ENCODE peak calls at places on chromosomes 16 and 17, in four cellular contexts. One of them, this sample, is unnamed.

GRCh38 chr17:68499587-68499986 is 12.6 kb upstream of the PRKAR1A start:
- DNase-seq in breast epithelium: no peak
- DNase-seq in heart left ventricle: no peak
- DNase-seq in ovary: no peak
- DNase-seq in this sample: no peak

GRCh38 chr17:40095944-40096791 is 4.2 kb downstream of the NR1D1 start:
- DNase-seq in breast epithelium: no peak
- DNase-seq in heart left ventricle: peak
- DNase-seq in ovary: no peak
- DNase-seq in this sample: peak

GRCh38 chr17:43142153-43142552 is 17.0 kb upstream of the BRCA1 start:
- DNase-seq in breast epithelium: no peak
- DNase-seq in heart left ventricle: no peak
- DNase-seq in ovary: no peak
- DNase-seq in this sample: no peak

GRCh38 chr16:8199390-8199789 is 390.9 kb downstream of the TMEM114 start:
- DNase-seq in breast epithelium: no peak
- DNase-seq in heart left ventricle: no peak
- DNase-seq in ovary: no peak
- DNase-seq in this sample: no peak

GRCh38 chr17:8441690-8442089 is 6.0 kb downstream of the NDEL1 start:
- DNase-seq in breast epithelium: no peak
- DNase-seq in heart left ventricle: no peak
- DNase-seq in ovary: no peak
- DNase-seq in this sample: no peak

GRCh38 chr17:9439851-9440250 is 135.8 kb downstream of the STX8 start:
- DNase-seq in breast epithelium: no peak
- DNase-seq in heart left ventricle: no peak
- DNase-seq in ovary: no peak
- DNase-seq in this sample: no peak

GRCh38 chr17:34598161-34598776 is 18.9 kb downstream of the TMEM132E start:
- DNase-seq in breast epithelium: no peak
- DNase-seq in heart left ventricle: no peak
- DNase-seq in ovary: no peak
- DNase-seq in this sample: no peak

GRCh38 chr17:82678265-82678891 is 20.1 kb downstream of the RAB40B start:
- DNase-seq in breast epithelium: no peak
- DNase-seq in heart left ventricle: peak
- DNase-seq in ovary: no peak
- DNase-seq in this sample: no peak

GRCh38 chr16:14545346-14545884 is 84.6 kb downstream of the PARN start:
- DNase-seq in breast epithelium: no peak
- DNase-seq in heart left ventricle: no peak
- DNase-seq in ovary: no peak
- DNase-seq in this sample: no peak

GRCh38 chr16:31458835-31459721 is at the start of gene ARMC5:
- DNase-seq in breast epithelium: peak
- DNase-seq in heart left ventricle: peak
- DNase-seq in ovary: peak
- DNase-seq in this sample: peak

GRCh38 chr17:37844158-37844976 is 79.8 kb upstream of the TBC1D3K start:
- DNase-seq in breast epithelium: no peak
- DNase-seq in heart left ventricle: peak
- DNase-seq in ovary: no peak
- DNase-seq in this sample: peak

GRCh38 chr17:55723488-55723848 is 804 bp upstream of the TMEM100 start:
- DNase-seq in breast epithelium: no peak
- DNase-seq in heart left ventricle: no peak
- DNase-seq in ovary: no peak
- DNase-seq in this sample: no peak

GRCh38 chr16:11553371-11553770 is 33.3 kb downstream of the LITAF start:
- DNase-seq in breast epithelium: no peak
- DNase-seq in heart left ventricle: no peak
- DNase-seq in ovary: no peak
- DNase-seq in this sample: no peak

GRCh38 chr16:60206511-60206910 is 1472.4 kb upstream of the GOT2 start:
- DNase-seq in breast epithelium: no peak
- DNase-seq in heart left ventricle: no peak
- DNase-seq in ovary: no peak
- DNase-seq in this sample: no peak

GRCh38 chr16:62077998-62078397 is 41.8 kb upstream of the CDH8 start:
- DNase-seq in breast epithelium: no peak
- DNase-seq in heart left ventricle: no peak
- DNase-seq in ovary: no peak
- DNase-seq in this sample: no peak

GRCh38 chr17:65841116-65841515 is 279.7 kb upstream of the AXIN2 start:
- DNase-seq in breast epithelium: no peak
- DNase-seq in heart left ventricle: no peak
- DNase-seq in ovary: no peak
- DNase-seq in this sample: no peak

GRCh38 chr17:74259667-74260524 is 14.1 kb upstream of the DNAI2 start:
- DNase-seq in breast epithelium: no peak
- DNase-seq in heart left ventricle: no peak
- DNase-seq in ovary: no peak
- DNase-seq in this sample: no peak

GRCh38 chr17:19747829-19748806 is at the start of gene ALDH3A1:
- DNase-seq in breast epithelium: no peak
- DNase-seq in heart left ventricle: no peak
- DNase-seq in ovary: no peak
- DNase-seq in this sample: no peak

GRCh38 chr17:31413871-31414589 is 22.6 kb downstream of the RAB11FIP4 start:
- DNase-seq in breast epithelium: no peak
- DNase-seq in heart left ventricle: peak
- DNase-seq in ovary: no peak
- DNase-seq in this sample: no peak

GRCh38 chr17:65055280-65055707 is 1.2 kb downstream of the GNA13 start:
- DNase-seq in breast epithelium: no peak
- DNase-seq in heart left ventricle: no peak
- DNase-seq in ovary: no peak
- DNase-seq in this sample: no peak

GRCh38 chr17:12691173-12691572 is 25.5 kb downstream of the MYOCD start:
- DNase-seq in breast epithelium: no peak
- DNase-seq in heart left ventricle: no peak
- DNase-seq in ovary: no peak
- DNase-seq in this sample: peak
- H3K27ac ChIP-seq in breast epithelium: no peak
- H3K27ac ChIP-seq in heart left ventricle: peak
- H3K27ac ChIP-seq in ovary: no peak
- H3K27ac ChIP-seq in this sample: peak

DNA sequence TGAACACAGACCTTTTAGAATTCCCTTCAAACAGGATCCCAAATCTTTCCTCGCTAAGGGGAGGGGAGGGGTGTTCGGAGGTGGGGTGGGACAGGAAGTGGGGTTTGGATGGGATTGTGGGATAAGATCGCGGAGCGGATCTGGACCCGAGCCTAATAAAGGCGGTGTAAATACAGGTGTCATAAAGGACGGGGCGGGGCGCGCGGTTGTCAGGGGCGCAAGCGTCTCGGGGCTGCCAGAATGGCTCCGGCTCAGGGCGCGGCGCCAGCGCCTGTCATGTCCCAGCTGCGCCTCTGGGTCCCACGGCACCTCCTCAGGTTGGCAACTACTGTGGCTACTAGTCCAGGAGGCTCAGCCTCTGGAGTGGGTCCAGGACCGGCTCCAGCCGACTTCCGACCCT is 59.8 kb upstream of the FBXO47 start:
- DNase-seq in breast epithelium: peak
- DNase-seq in heart left ventricle: peak
- DNase-seq in ovary: peak
- DNase-seq in this sample: no peak
- H3K4me3 ChIP-seq in breast epithelium: peak
- H3K4me3 ChIP-seq in heart left ventricle: peak
- H3K4me3 ChIP-seq in ovary: peak
- H3K4me3 ChIP-seq in this sample: peak

GRCh38 chr17:77814091-77814772 is 144.3 kb upstream of the TNRC6C start:
- DNase-seq in breast epithelium: no peak
- DNase-seq in heart left ventricle: no peak
- DNase-seq in ovary: no peak
- DNase-seq in this sample: no peak

GRCh38 chr17:77819497-77819896 is 139.0 kb upstream of the TNRC6C start:
- DNase-seq in breast epithelium: no peak
- DNase-seq in heart left ventricle: peak
- DNase-seq in ovary: no peak
- DNase-seq in this sample: no peak

GRCh38 chr17:77817953-77818352 is 140.6 kb upstream of the TNRC6C start:
- DNase-seq in breast epithelium: no peak
- DNase-seq in heart left ventricle: peak
- DNase-seq in ovary: no peak
- DNase-seq in this sample: no peak

GRCh38 chr17:77811521-77811920 is 147.0 kb upstream of the TNRC6C start:
- DNase-seq in breast epithelium: no peak
- DNase-seq in heart left ventricle: no peak
- DNase-seq in ovary: no peak
- DNase-seq in this sample: no peak

GRCh38 chr17:77815127-77815905 is 143.2 kb upstream of the TNRC6C start:
- DNase-seq in breast epithelium: no peak
- DNase-seq in heart left ventricle: no peak
- DNase-seq in ovary: no peak
- DNase-seq in this sample: no peak
- TF ChIP-seq CTCF in breast epithelium: no peak
- TF ChIP-seq CTCF in heart left ventricle: no peak
- TF ChIP-seq CTCF in ovary: no peak
- TF ChIP-seq CTCF in this sample: no peak

GRCh38 chr17:44788139-44788538 is 29.4 kb downstream of the ADAM11 start:
- DNase-seq in breast epithelium: no peak
- DNase-seq in heart left ventricle: no peak
- DNase-seq in ovary: no peak
- DNase-seq in this sample: no peak
- H3K27ac ChIP-seq in breast epithelium: no peak
- H3K27ac ChIP-seq in heart left ventricle: peak
- H3K27ac ChIP-seq in ovary: no peak
- H3K27ac ChIP-seq in this sample: no peak

GRCh38 chr17:62653831-62654829 is 26.7 kb downstream of the MRC2 start:
- DNase-seq in breast epithelium: no peak
- DNase-seq in heart left ventricle: peak
- DNase-seq in ovary: peak
- DNase-seq in this sample: no peak
- H3K4me3 ChIP-seq in breast epithelium: peak
- H3K4me3 ChIP-seq in heart left ventricle: peak
- H3K4me3 ChIP-seq in ovary: no peak
- H3K4me3 ChIP-seq in this sample: peak

GRCh38 chr16:69313469-69313868 is 2.3 kb downstream of the VPS4A start:
- DNase-seq in breast epithelium: no peak
- DNase-seq in heart left ventricle: no peak
- DNase-seq in ovary: no peak
- DNase-seq in this sample: no peak

GRCh38 chr16:69309316-69309715 is 1.8 kb upstream of the VPS4A start:
- DNase-seq in breast epithelium: no peak
- DNase-seq in heart left ventricle: no peak
- DNase-seq in ovary: no peak
- DNase-seq in this sample: no peak

GRCh38 chr16:69311115-69311532 is at the start of gene VPS4A:
- DNase-seq in breast epithelium: peak
- DNase-seq in heart left ventricle: peak
- DNase-seq in ovary: peak
- DNase-seq in this sample: peak

GRCh38 chr16:69310479-69311114 is 553 bp upstream of the VPS4A start:
- DNase-seq in breast epithelium: no peak
- DNase-seq in heart left ventricle: no peak
- DNase-seq in ovary: no peak
- DNase-seq in this sample: no peak

DNA sequence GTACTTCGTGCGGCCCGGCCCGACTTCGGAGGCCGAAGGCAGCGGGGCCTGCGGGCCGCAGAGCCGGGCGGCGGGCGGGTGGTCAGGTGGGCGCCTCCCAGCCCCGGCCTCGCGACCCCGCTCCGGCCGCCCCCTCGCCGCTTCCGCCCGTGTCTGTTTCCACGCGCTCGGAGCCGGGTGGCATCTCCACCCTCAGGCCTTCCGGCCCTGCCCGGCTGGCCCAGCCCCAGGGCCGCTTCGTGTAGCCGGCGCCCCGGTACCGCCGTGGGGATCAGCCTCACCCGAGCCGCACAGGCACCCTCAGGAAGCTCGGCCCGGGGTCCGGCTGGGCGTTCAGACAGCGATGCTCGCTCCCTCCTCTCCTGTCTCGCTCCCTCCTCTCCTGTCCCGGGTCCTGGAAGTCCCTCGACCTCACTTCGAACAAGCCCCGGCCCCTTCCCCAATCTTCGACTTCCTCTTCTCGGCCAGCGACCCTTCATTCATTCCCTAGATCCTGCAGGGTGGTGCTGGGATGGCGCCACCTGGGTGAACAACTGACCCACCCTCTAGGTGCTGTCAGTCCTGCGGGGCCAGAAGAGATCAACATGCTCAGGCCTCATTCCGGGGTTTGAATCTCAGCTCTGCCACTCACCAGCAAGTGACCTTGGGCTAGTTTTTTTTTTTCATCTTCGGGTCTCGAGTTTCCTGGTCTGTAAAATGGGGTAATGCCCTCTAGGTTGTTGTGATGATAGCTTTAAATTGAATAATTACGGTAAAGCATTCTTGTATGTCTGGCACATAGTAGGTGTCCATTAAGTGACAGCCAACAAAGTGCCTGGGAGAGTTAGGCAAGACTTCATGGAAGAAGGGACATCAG is 611 bp downstream of the VPS4A start:
- DNase-seq in breast epithelium: peak
- DNase-seq in heart left ventricle: peak
- DNase-seq in ovary: no peak
- DNase-seq in this sample: peak
- TF ChIP-seq CTCF in breast epithelium: no peak
- TF ChIP-seq CTCF in heart left ventricle: no peak
- TF ChIP-seq CTCF in ovary: no peak
- TF ChIP-seq CTCF in this sample: no peak